ENCODE peak calls at places on chromosomes 11 and 22, in four cellular contexts. W is esophagus muscularis mucosa, C is heart left ventricle, M is H1. R is an unnamed sample. For H3K27me3, the result is how much of the 10 kb centered on the place peaks cover.

GRCh38 chr11:76602431-76602861 is 68.1 kb downstream of the LRRC32 start:
- DNase-seq in C (peak), M (no peak), W (peak), R (peak)

GRCh38 chr22:44710474-44711235 is 8.7 kb downstream of the PRR5 start:
- DNase-seq in M (no peak), C (no peak), W (no peak), R (no peak)

GRCh38 chr11:587978-588380 is 11.7 kb downstream of the PHRF1 start:
- DNase-seq in W (no peak), C (peak), M (no peak), R (no peak)

GRCh38 chr11:69293819-69294505 is at the start of gene MYEOV:
- DNase-seq in C (no peak), W (no peak), M (peak), R (no peak)

GRCh38 chr11:73381589-73381988 is 5.4 kb downstream of the RELT start:
- DNase-seq in C (no peak), M (no peak), W (no peak), R (no peak)

GRCh38 chr22:47591016-47591415 is 828.6 kb downstream of the TBC1D22A start:
- DNase-seq in C (no peak), M (no peak), W (no peak), R (no peak)

GRCh38 chr11:76232026-76232665 is 25.8 kb upstream of the WNT11 start:
- DNase-seq in C (no peak), M (no peak), W (no peak), R (no peak)

GRCh38 chr22:50710221-50710620 is 27.8 kb upstream of the ACR start:
- DNase-seq in M (no peak), W (no peak), C (peak), R (no peak)

GRCh38 chr11:76229690-76230240 is 23.5 kb upstream of the WNT11 start:
- DNase-seq in M (no peak), W (no peak), C (no peak), R (no peak)

GRCh38 chr11:64850979-64851567 is 6.6 kb upstream of the CDC42BPG start:
- DNase-seq in C (no peak), M (no peak), W (no peak), R (no peak)

GRCh38 chr11:35523351-35523768 is 2.1 kb downstream of the PAMR1 start:
- DNase-seq in C (no peak), W (no peak), M (no peak), R (no peak)

GRCh38 chr11:73980001-73980960 is 2.4 kb downstream of the UCP2 start:
- DNase-seq in M (no peak), W (no peak), C (no peak), R (no peak)

GRCh38 chr11:125591659-125592304 is 870 bp upstream of the STT3A start:
- DNase-seq in C (peak), W (no peak), M (no peak), R (peak)

GRCh38 chr11:122319842-122320555 is 204.0 kb upstream of the BLID start:
- DNase-seq in C (no peak), M (no peak), W (no peak), R (peak)

GRCh38 chr22:26968873-26969272 is 311.5 kb downstream of the MIAT start:
- DNase-seq in M (no peak), C (no peak), W (no peak), R (no peak)

GRCh38 chr22:45884201-45885067 is 92.5 kb downstream of the WNT7B start:
- DNase-seq in M (no peak), W (no peak), C (peak), R (no peak)

GRCh38 chr22:39215430-39216142 is 29.2 kb downstream of the PDGFB start:
- DNase-seq in W (no peak), C (no peak), M (no peak), R (no peak)

GRCh38 chr11:78768345-78768744 is 193.7 kb upstream of the NARS2 start:
- DNase-seq in C (no peak), M (no peak), W (no peak), R (peak)

GRCh38 chr11:117979481-117980211 is 6.5 kb upstream of the IL10RA start:
- DNase-seq in C (no peak), M (no peak), W (peak), R (no peak)

GRCh38 chr11:94975599-94975998 is 2.1 kb downstream of the KDM4D start:
- DNase-seq in W (no peak), M (no peak), C (no peak), R (no peak)

GRCh38 chr11:94974178-94974577 is 669 bp downstream of the KDM4D start:
- DNase-seq in M (no peak), W (no peak), C (no peak), R (no peak)

GRCh38 chr11:94968334-94968958 is 4.9 kb downstream of the CWC15 start:
- DNase-seq in W (no peak), C (no peak), M (no peak), R (no peak)

GRCh38 chr11:94973099-94973968 is at the start of the genes CWC15 and KDM4D:
- DNase-seq in C (peak), M (peak), W (peak), R (peak)
- TF ChIP-seq POLR2A in C (no peak), M (peak), W (no peak), R (no peak)

GRCh38 chr22:29635734-29636357 is 32.4 kb downstream of the NF2 start:
- DNase-seq in M (no peak), C (no peak), W (no peak), R (no peak)
- TF ChIP-seq CTCF in M (peak), C (peak), W (peak), R (peak)

DNA sequence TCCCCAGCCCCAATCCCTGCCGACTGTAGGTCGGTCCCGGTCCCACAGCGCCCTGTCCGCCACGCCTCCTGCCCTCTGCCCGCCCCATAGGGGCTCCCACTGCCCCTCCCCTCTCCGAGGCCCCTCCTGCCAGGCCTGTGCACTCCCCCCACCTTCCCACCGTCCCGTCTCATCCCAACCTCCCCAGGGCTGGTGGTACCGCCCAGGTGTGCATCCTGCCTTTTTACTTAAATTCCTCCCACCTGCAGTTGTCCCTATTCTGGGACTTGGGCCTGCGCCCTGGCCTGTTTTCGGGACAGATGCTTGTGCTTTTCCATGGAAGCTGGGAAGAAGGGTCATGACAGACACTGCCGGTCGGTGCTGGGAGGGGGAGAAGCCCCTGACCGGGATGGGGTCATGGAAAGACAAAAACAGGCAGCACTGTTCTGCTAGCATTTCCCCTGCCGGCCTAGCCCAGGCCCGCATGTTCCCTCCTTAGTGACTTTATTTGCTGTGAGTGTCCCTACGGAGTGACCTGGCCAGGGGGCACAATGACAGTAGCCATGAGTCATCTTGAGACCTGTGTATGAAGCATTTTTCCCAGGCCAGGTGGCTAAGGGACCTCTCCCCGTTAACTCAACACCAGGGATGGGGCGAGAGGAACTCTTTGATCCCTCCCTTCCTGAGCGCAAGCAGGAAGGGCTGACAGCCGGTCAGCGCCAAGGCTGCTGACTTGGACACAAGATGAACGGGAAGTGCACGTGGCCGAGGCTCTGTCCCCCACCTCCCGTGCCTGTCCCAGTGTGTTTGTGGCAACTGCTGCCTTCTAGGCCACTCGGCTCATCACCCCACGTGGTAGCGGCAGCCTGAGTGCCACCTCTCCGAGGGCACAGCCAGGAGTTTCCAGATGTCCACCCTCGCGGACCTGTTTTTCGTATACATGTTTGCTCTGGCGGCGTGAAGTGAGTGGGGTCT is 7.1 kb downstream of the TBX1 start:
- DNase-seq in C (peak), W (no peak), M (no peak), R (no peak)
- H3K27me3 ChIP-seq in C (half or more), W (under half), M (half or more), R (under half)

GRCh38 chr22:31623634-31624312 is 38.2 kb downstream of the PISD start:
- DNase-seq in C (no peak), M (no peak), W (no peak), R (no peak)
- TF ChIP-seq POLR2A in C (no peak), M (no peak), W (no peak), R (no peak)

GRCh38 chr11:120929664-120930154 is 94.2 kb upstream of the TBCEL start:
- DNase-seq in C (peak), W (no peak), M (peak), R (peak)
- TF ChIP-seq CTCF in C (peak), W (peak), M (peak), R (peak)

GRCh38 chr22:17866621-17867020 is 92.4 kb upstream of the BID start:
- DNase-seq in C (no peak), M (no peak), W (no peak), R (no peak)
- H3K27me3 ChIP-seq in C (under half), M (under half), W (under half), R (under half)

GRCh38 chr22:25540128-25540790 is 24.2 kb upstream of the GRK3 start:
- DNase-seq in C (no peak), W (no peak), M (no peak), R (no peak)

GRCh38 chr22:25542231-25542630 is 22.2 kb upstream of the GRK3 start:
- DNase-seq in W (no peak), C (no peak), M (no peak), R (no peak)

GRCh38 chr22:25540912-25541660 is 23.4 kb upstream of the GRK3 start:
- DNase-seq in M (no peak), W (no peak), C (no peak), R (no peak)

GRCh38 chr22:25534724-25535123 is 29.8 kb upstream of the GRK3 start:
- DNase-seq in W (no peak), M (no peak), C (no peak), R (no peak)

DNA sequence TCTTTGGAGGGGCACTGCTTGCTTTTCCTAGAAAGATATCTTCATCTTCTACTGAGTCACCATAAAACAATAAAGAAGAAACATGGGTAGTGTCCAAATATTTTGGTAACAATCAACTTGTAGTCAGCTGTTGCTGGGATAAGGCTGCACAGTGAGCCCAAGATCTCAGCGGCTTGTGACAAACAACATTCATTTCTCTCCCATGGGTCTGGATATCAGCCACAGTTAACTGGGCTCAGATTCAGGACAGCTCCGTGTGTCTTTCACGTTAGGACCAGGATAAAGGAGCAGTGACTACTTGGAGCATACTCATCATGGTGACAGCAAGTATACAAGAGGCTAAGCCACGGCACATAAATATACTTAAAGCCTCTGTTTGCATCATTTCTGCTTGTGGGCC is 27.9 kb upstream of the GRK3 start:
- DNase-seq in M (no peak), C (no peak), W (no peak), R (no peak)
- TF ChIP-seq POLR2A in M (no peak), C (no peak), W (no peak), R (no peak)

DNA sequence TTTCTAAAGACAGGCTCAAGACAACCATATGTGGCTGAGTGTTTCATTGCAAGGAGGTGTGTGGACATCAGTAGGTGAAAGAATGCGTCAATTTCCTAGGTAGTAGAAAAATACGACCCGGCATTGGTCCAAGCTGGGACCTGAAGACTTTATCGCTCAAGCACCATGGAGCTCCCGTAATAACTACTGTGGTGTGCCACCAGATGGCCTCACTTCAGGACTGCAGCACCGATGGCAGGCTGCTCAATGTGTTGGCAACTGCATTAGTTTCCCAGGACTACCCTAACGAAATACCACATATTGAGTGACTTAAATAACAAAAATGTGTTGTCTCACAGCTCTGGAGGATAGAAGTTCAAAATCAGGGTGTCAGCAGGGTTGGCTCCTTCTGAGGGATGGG is 72.4 kb upstream of the FAT3 start:
- DNase-seq in C (no peak), W (no peak), M (peak), R (no peak)
- TF ChIP-seq CTCF in C (no peak), W (no peak), M (peak), R (no peak)

DNA sequence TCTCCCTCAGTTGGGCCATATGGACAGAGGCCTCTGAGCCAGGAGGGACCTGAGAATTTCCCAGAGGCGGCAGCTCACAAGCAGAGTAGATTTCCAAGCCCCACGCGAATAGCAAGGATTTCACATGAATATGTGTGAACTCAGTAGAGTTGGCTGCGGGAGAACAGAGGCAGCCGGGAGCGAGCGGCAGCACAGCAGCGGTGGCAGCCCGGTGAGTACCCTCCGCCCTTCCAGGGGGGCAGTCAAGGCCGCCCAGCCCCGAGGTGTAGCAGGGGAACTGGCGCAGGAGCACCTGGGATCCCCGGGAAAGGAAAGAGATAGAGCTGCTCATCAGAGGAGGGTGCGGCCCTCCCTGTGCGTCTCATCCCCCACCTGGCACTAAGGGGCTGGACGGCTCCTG is 8.4 kb upstream of the MS4A15 start:
- DNase-seq in W (no peak), M (no peak), C (no peak), R (no peak)
- H3K27me3 ChIP-seq in W (under half), M (under half), C (under half), R (under half)

GRCh38 chr22:37750596-37751162 is 53.8 kb downstream of the TRIOBP start:
- DNase-seq in C (peak), M (no peak), W (no peak), R (no peak)

GRCh38 chr22:37748659-37749058 is 51.8 kb downstream of the TRIOBP start:
- DNase-seq in M (no peak), C (peak), W (no peak), R (no peak)

GRCh38 chr22:37747715-37748100 is 50.9 kb downstream of the TRIOBP start:
- DNase-seq in M (no peak), C (no peak), W (no peak), R (no peak)

GRCh38 chr22:37749831-37750595 is 53.2 kb downstream of the TRIOBP start:
- DNase-seq in C (peak), M (no peak), W (no peak), R (no peak)

GRCh38 chr22:37749223-37749622 is 52.4 kb downstream of the TRIOBP start:
- DNase-seq in C (peak), M (no peak), W (no peak), R (no peak)
- TF ChIP-seq POLR2A in C (no peak), M (no peak), W (no peak), R (no peak)